ENCODE peak calls at places on chromosome 19, in seven cellular contexts. N, V, H, C, L, T and Z are unnamed samples.

GRCh38 chr19:34633806-34634205 is 43.2 kb downstream of the SCGB2B2 start:
- DNase-seq in N (no peak), L (no peak), V (no peak), H (no peak), T (no peak), C (no peak), Z (no peak)

GRCh38 chr19:14361824-14362223 is 19.4 kb upstream of the ADGRE5 start:
- DNase-seq in H (no peak), C (no peak), N (no peak), T (no peak), L (no peak), V (no peak), Z (no peak)

GRCh38 chr19:39842693-39843435 is 3.3 kb downstream of the FBL start:
- DNase-seq in N (no peak), V (no peak), L (no peak), C (no peak), T (no peak), H (no peak), Z (no peak)

GRCh38 chr19:32200312-32201038 is 144.9 kb upstream of the ZNF507 start:
- DNase-seq in V (peak), T (no peak), C (no peak), N (no peak), L (no peak), H (no peak), Z (no peak)

GRCh38 chr19:11539495-11540365 is 1.1 kb downstream of the CNN1 start:
- DNase-seq in C (no peak), L (no peak), V (peak), T (no peak), N (no peak), H (no peak), Z (no peak)

GRCh38 chr19:55623130-55623868 is 1.1 kb downstream of the ZNF784 start:
- DNase-seq in L (no peak), V (no peak), T (no peak), C (no peak), H (no peak), N (no peak), Z (no peak)

GRCh38 chr19:49271080-49271753 is 53.8 kb downstream of the SLC6A16 start:
- DNase-seq in V (no peak), T (no peak), C (no peak), H (no peak), L (no peak), N (no peak), Z (no peak)

GRCh38 chr19:31054430-31054829 is 294.8 kb downstream of the TSHZ3 start:
- DNase-seq in C (no peak), V (peak), T (peak), H (peak), L (peak), N (no peak), Z (peak)

GRCh38 chr19:862529-863304 is 3.3 kb downstream of the CFD start:
- DNase-seq in N (peak), L (no peak), H (peak), C (no peak), V (no peak), T (no peak), Z (no peak)

GRCh38 chr19:17484520-17485180 is 14.3 kb downstream of the SLC27A1 start:
- DNase-seq in C (no peak), H (no peak), L (no peak), N (no peak), V (no peak), T (no peak), Z (no peak)

GRCh38 chr19:2041436-2041685 is 9.7 kb downstream of the MKNK2 start:
- DNase-seq in C (no peak), H (no peak), V (no peak), T (no peak), L (no peak), N (no peak), Z (no peak)

GRCh38 chr19:42497492-42498226 is 30.6 kb downstream of the CEACAM1 start:
- DNase-seq in L (no peak), V (no peak), N (no peak), C (no peak), H (no peak), T (no peak), Z (no peak)

GRCh38 chr19:45955905-45956608 is 17.6 kb downstream of the NOVA2 start:
- DNase-seq in H (no peak), N (no peak), L (no peak), V (peak), C (no peak), T (no peak), Z (no peak)

GRCh38 chr19:22545751-22546150 is 88.4 kb upstream of the ZNF492 start:
- DNase-seq in L (no peak), H (peak), N (no peak), T (no peak), C (peak), V (no peak), Z (no peak)

GRCh38 chr19:53432088-53432661 is 391 bp downstream of the ZNF761 start:
- DNase-seq in N (no peak), T (no peak), H (no peak), V (peak), C (no peak), L (no peak), Z (peak)

GRCh38 chr19:30070970-30071632 is 129.1 kb downstream of the URI1 start:
- DNase-seq in L (no peak), T (no peak), C (no peak), H (no peak), V (peak), N (no peak), Z (no peak)

GRCh38 chr19:13079542-13079986 is 23.1 kb downstream of the LYL1 start:
- DNase-seq in L (no peak), C (peak), V (no peak), T (no peak), H (no peak), N (no peak), Z (peak)

GRCh38 chr19:44611812-44612295 is 1.5 kb upstream of the IGSF23 start:
- DNase-seq in N (no peak), V (no peak), L (no peak), H (no peak), C (peak), T (no peak), Z (no peak)

GRCh38 chr19:54415208-54415900 is at the start of gene TTYH1:
- DNase-seq in N (no peak), C (no peak), L (no peak), T (no peak), V (no peak), H (peak), Z (no peak)

GRCh38 chr19:13700621-13701020 is 63.7 kb upstream of the MRI1 start:
- DNase-seq in N (no peak), H (no peak), L (no peak), C (no peak), V (no peak), T (no peak), Z (no peak)

GRCh38 chr19:50264483-50265186 is 61.2 kb downstream of the MYH14 start:
- DNase-seq in T (no peak), L (no peak), H (no peak), N (no peak), V (no peak), C (no peak), Z (no peak)

GRCh38 chr19:47623921-47624391 is 15.0 kb downstream of the BICRA start:
- DNase-seq in V (no peak), N (no peak), L (no peak), H (no peak), C (no peak), T (no peak), Z (no peak)

GRCh38 chr19:45368737-45369340 is 1.5 kb downstream of the ERCC2 start:
- DNase-seq in N (no peak), V (no peak), T (no peak), L (no peak), C (no peak), H (no peak), Z (no peak)

GRCh38 chr19:29285878-29286277 is 72.9 kb upstream of the UQCRFS1 start:
- DNase-seq in L (no peak), H (no peak), C (peak), N (no peak), V (no peak), T (peak), Z (no peak)

GRCh38 chr19:18775586-18776287 is 15.4 kb downstream of the COMP start:
- DNase-seq in L (no peak), T (no peak), N (no peak), C (no peak), H (no peak), V (no peak), Z (peak)

GRCh38 chr19:48635263-48635965 is 1.8 kb downstream of the DBP start:
- DNase-seq in V (peak), H (peak), N (peak), L (no peak), C (peak), T (peak), Z (no peak)

GRCh38 chr19:5292843-5293606 is 47.6 kb downstream of the PTPRS start:
- DNase-seq in C (peak), H (peak), N (peak), L (peak), V (peak), T (no peak), Z (peak)

GRCh38 chr19:18416778-18417249 is 2.4 kb upstream of the SSBP4 start:
- DNase-seq in V (peak), C (peak), T (peak), N (peak), H (peak), L (no peak), Z (peak)

GRCh38 chr19:4732680-4733114 is 9.1 kb upstream of the DPP9 start:
- DNase-seq in C (peak), H (peak), T (peak), L (peak), V (no peak), N (no peak), Z (peak)

GRCh38 chr19:37691881-37692504 is 27.6 kb downstream of the ZNF607 start:
- DNase-seq in V (peak), L (peak), T (no peak), H (peak), C (no peak), N (peak), Z (peak)

GRCh38 chr19:17505218-17505617 is 6.2 kb upstream of the PGLS start:
- DNase-seq in T (no peak), N (no peak), C (no peak), H (no peak), V (no peak), L (no peak), Z (no peak)

GRCh38 chr19:17846146-17846545 is 1.6 kb downstream of the JAK3 start:
- DNase-seq in N (no peak), T (no peak), H (peak), L (no peak), V (no peak), C (no peak), Z (no peak)

GRCh38 chr19:7376151-7376852 is 27.6 kb downstream of the ARHGEF18 start:
- DNase-seq in V (no peak), N (no peak), T (no peak), L (no peak), H (no peak), C (no peak), Z (no peak)

GRCh38 chr19:53906211-53907192 is 2.6 kb upstream of the CACNG7 start:
- DNase-seq in L (no peak), H (peak), T (no peak), C (no peak), N (peak), V (peak), Z (no peak)

GRCh38 chr19:2043269-2043641 is 7.8 kb downstream of the MKNK2 start:
- DNase-seq in T (no peak), L (no peak), V (no peak), H (no peak), C (no peak), N (no peak), Z (no peak)

GRCh38 chr19:36041831-36042230 is 9.2 kb upstream of the CLIP3 start:
- DNase-seq in T (no peak), C (no peak), V (no peak), L (peak), H (no peak), N (no peak), Z (peak)